ENCODE peak calls at places on chromosomes 3 and 15, in eight cellular contexts. K is breast epithelium, O is stomach, M is HCT116, A is SK-N-SH, F is esophagus muscularis mucosa, L is GM12878, Q is K562. R is an unnamed sample. For H3K9me3, the result is how much of the 10 kb centered on the place peaks cover.

GRCh38 chr15:70853270-70853854 is 595 bp downstream of the LARP6 start:
- DNase-seq in K (peak), O (no peak), M (no peak), A (peak), F (no peak), L (no peak), Q (no peak), R (no peak)

GRCh38 chr3:189071452-189071851 is 100.3 kb upstream of the TPRG1 start:
- DNase-seq in K (no peak), O (no peak), M (no peak), A (no peak), F (no peak), L (no peak), Q (no peak), R (no peak)

GRCh38 chr3:186966406-186966805 is 36.1 kb downstream of the ST6GAL1 start:
- DNase-seq in K (no peak), O (no peak), M (no peak), A (no peak), F (no peak), L (no peak), Q (no peak), R (no peak)

GRCh38 chr15:78264304-78265136 is at the start of gene DNAJA4:
- DNase-seq in K (peak), O (peak), M (no peak), A (peak), F (no peak), L (no peak), Q (no peak), R (peak)

GRCh38 chr15:49462242-49462641 is 39.2 kb downstream of the FGF7 start:
- DNase-seq in K (no peak), O (no peak), M (no peak), A (no peak), F (no peak), L (no peak), Q (no peak), R (no peak)

GRCh38 chr15:77839431-77839830 is 206.7 kb upstream of the LINGO1 start:
- DNase-seq in K (no peak), O (no peak), M (no peak), A (no peak), F (no peak), L (no peak), Q (no peak), R (no peak)

GRCh38 chr3:16369885-16370284 is 104.9 kb downstream of the OXNAD1 start:
- DNase-seq in K (no peak), O (no peak), M (no peak), A (no peak), F (no peak), L (no peak), Q (no peak), R (no peak)

GRCh38 chr3:33089515-33089914 is 7.4 kb downstream of the GLB1 start:
- DNase-seq in K (no peak), O (no peak), M (no peak), A (no peak), F (no peak), L (peak), Q (no peak), R (no peak)

GRCh38 chr3:122146466-122146865 is 37.0 kb upstream of the CASR start:
- DNase-seq in K (no peak), O (no peak), M (no peak), A (no peak), F (no peak), L (peak), Q (no peak), R (no peak)

GRCh38 chr15:61880079-61880478 is 180.2 kb downstream of the VPS13C start:
- DNase-seq in K (no peak), O (no peak), M (no peak), A (no peak), F (no peak), L (no peak), Q (no peak), R (no peak)

GRCh38 chr3:8987673-8988655 is 24.7 kb upstream of the RAD18 start:
- DNase-seq in K (no peak), O (peak), M (peak), A (peak), F (no peak), L (no peak), Q (peak), R (peak)

GRCh38 chr3:171776839-171777607 is 33.3 kb downstream of the PLD1 start:
- DNase-seq in K (no peak), O (no peak), M (no peak), A (no peak), F (no peak), L (no peak), Q (no peak), R (no peak)

GRCh38 chr3:105518201-105518600 is 151.5 kb downstream of the ALCAM start:
- DNase-seq in K (no peak), O (no peak), M (no peak), A (no peak), F (no peak), L (no peak), Q (no peak), R (no peak)

GRCh38 chr3:105513886-105514285 is 147.2 kb downstream of the ALCAM start:
- DNase-seq in K (no peak), O (no peak), M (no peak), A (no peak), F (no peak), L (no peak), Q (no peak), R (no peak)

GRCh38 chr3:105513042-105513441 is 146.3 kb downstream of the ALCAM start:
- DNase-seq in K (no peak), O (no peak), M (no peak), A (no peak), F (no peak), L (no peak), Q (no peak), R (no peak)

GRCh38 chr3:105518806-105519418 is 152.2 kb downstream of the ALCAM start:
- DNase-seq in K (no peak), O (no peak), M (peak), A (peak), F (no peak), L (peak), Q (peak), R (peak)

GRCh38 chr3:105516972-105517371 is 150.3 kb downstream of the ALCAM start:
- DNase-seq in K (no peak), O (no peak), M (no peak), A (no peak), F (no peak), L (no peak), Q (no peak), R (no peak)
- H3K4me3 ChIP-seq in K (no peak), O (no peak), M (no peak), A (no peak), F (no peak), L (no peak), Q (no peak), R (no peak)

GRCh38 chr3:164132878-164133277 is 945.4 kb downstream of the SI start:
- DNase-seq in K (no peak), O (no peak), M (no peak), A (no peak), F (no peak), L (no peak), Q (no peak), R (no peak)
- TF ChIP-seq POLR2AphosphoS5 in K (no peak), O (no peak), M (no peak), A (no peak), F (no peak), L (no peak), Q (no peak), R (no peak)

GRCh38 chr3:133487204-133487603 is 86.3 kb upstream of the CDV3 start:
- DNase-seq in K (no peak), O (peak), M (no peak), A (no peak), F (no peak), L (no peak), Q (no peak), R (no peak)
- H3K9me3 ChIP-seq in K (under half), O (under half), M (under half), A (under half), F (under half), L (under half), Q (under half), R (under half)

GRCh38 chr3:173688216-173688842 is 290.8 kb downstream of the NLGN1 start:
- DNase-seq in K (no peak), O (no peak), M (no peak), A (no peak), F (no peak), L (no peak), Q (no peak), R (no peak)

GRCh38 chr3:173690542-173690941 is 293.0 kb downstream of the NLGN1 start:
- DNase-seq in K (no peak), O (no peak), M (no peak), A (no peak), F (no peak), L (no peak), Q (no peak), R (no peak)

GRCh38 chr3:173681188-173681587 is 283.6 kb downstream of the NLGN1 start:
- DNase-seq in K (no peak), O (no peak), M (no peak), A (no peak), F (no peak), L (no peak), Q (no peak), R (no peak)

DNA sequence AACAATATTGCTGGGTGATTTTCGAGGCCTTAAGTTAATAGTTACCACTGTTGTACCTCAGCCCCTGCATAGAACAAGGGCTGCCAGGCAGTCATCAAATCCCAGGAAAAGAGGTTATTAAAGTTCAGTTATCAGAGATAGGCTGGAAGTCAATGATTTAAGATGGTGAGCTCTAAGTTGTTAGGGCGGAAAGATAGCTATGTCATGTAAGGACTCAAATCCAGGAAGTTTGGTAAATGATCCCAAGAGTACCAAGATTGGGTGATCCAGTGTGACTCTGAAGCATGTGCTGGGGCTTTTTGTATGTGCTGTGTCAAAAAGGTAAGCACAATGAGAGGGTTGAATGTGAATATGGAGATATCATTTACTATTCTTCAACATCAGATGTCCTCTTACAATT is 287.9 kb downstream of the NLGN1 start:
- DNase-seq in K (no peak), O (no peak), M (no peak), A (no peak), F (no peak), L (no peak), Q (no peak), R (no peak)
- H3K4me3 ChIP-seq in K (no peak), O (no peak), M (no peak), A (no peak), F (no peak), L (no peak), Q (no peak), R (no peak)

GRCh38 chr3:13015286-13016082 is 57.7 kb downstream of the IQSEC1 start:
- DNase-seq in K (no peak), O (peak), M (no peak), A (no peak), F (no peak), L (no peak), Q (no peak), R (no peak)
- TF ChIP-seq POLR2AphosphoS5 in K (no peak), O (peak), M (no peak), A (no peak), F (peak), L (peak), Q (no peak), R (no peak)

DNA sequence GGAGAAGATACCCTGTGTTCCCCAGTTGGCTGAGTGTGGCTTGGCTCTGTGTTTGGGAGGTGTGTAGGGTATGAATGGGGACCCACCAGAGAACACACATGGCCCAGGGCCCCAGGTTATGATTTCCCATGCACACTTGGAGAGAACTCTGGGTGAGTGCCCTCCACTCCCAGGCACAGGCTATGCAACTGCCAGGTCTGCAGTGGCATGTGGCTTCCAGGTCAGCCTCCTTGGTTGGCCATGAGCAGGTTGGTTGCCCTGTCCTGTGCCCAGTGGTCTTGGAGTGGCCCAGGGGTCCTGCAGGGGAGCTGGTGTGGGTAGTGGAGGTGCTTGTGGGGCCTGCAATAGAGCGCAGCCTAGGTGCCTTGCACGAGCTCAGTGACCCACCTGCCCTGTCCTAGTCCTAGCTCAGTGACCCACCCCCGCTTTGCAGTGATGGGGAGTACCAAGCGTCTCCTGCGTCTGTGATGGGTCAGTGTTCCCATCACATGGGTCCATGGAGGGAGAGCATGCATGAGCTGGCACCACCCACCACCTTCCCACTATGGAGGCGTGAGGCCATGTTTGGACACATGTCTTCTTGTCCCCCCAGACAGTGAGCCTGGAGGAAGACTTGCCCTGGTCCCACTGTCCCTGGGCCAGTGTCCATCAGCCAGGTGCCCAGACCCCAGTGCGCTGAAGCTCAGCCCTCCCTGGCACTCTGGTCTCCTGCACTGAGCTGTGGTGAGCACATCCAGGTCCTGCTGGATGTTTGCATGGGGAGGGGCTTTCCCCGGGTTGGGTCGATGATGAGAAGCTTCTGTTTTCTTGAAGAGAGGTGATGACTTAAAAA is 217.3 kb downstream of the SNRPN start:
- DNase-seq in K (no peak), O (no peak), M (no peak), A (no peak), F (peak), L (no peak), Q (no peak), R (no peak)
- H3K9me3 ChIP-seq in K (half or more), O (under half), M (under half), A (under half), F (half or more), L (under half), Q (under half), R (under half)

GRCh38 chr3:61685755-61686154 is 124.4 kb downstream of the PTPRG start:
- DNase-seq in K (no peak), O (no peak), M (no peak), A (no peak), F (no peak), L (no peak), Q (no peak), R (no peak)
- H3K4me3 ChIP-seq in K (no peak), O (no peak), M (no peak), A (no peak), F (no peak), L (no peak), Q (no peak), R (no peak)